ENCODE peak calls at places on chromosomes 1 and 21, in nine cellular contexts. W is left ventricle myocardium inferior; X is iPS DF 19.7; U is activated naive CD8-positive, alpha-beta T cell treated with anti-CD3 and anti-CD28 coated beads, Interleukin-2, amount 50 U/mL, for 16 hours; A is HT1080; J is CD4-positive, alpha-beta T cell; Z is GM10248; R is EL; D is HuH-7.5. Y is an unnamed sample.

GRCh38 chr21:15229390-15229789 is 164.6 kb upstream of the NRIP1 start:
- DNase-seq in U (no peak), A (no peak), J (no peak), Z (no peak), X (no peak), D (no peak), W (no peak), R (no peak), Y (no peak)

GRCh38 chr1:29712801-29713200 is 476.5 kb downstream of the PTPRU start:
- DNase-seq in Z (no peak), A (no peak), J (no peak), U (no peak), X (no peak), W (no peak), D (no peak), R (no peak), Y (no peak)

GRCh38 chr1:47656719-47657685 is 219.2 kb downstream of the FOXD2 start:
- DNase-seq in D (no peak), W (peak; percentile 24), J (no peak), A (peak; percentile 66), U (no peak), X (no peak), R (no peak), Z (no peak), Y (no peak)

GRCh38 chr1:204454476-204454875 is 40.1 kb downstream of the PIK3C2B start:
- DNase-seq in R (no peak), X (no peak), J (no peak), D (no peak), Z (no peak), W (no peak), A (no peak), U (no peak), Y (no peak)

GRCh38 chr1:229093546-229094336 is 177.2 kb upstream of the RAB4A start:
- DNase-seq in X (peak; percentile 93), R (no peak), J (no peak), Z (no peak), U (no peak), D (no peak), W (no peak), A (no peak), Y (no peak)

GRCh38 chr1:77175230-77175844 is 43.9 kb downstream of the PIGK start:
- DNase-seq in X (peak; percentile 12), D (no peak), W (no peak), A (no peak), U (no peak), J (no peak), R (peak; percentile 8), Z (no peak), Y (no peak)

GRCh38 chr1:202860744-202861419 is 28.1 kb downstream of the RABIF start:
- DNase-seq in W (peak; percentile 21), A (peak; percentile 31), J (no peak), Z (peak; percentile 48), D (peak; percentile 65), U (no peak), R (peak; percentile 65), X (peak; percentile 85), Y (peak; percentile 48)

GRCh38 chr1:18948913-18949688 is 7.4 kb downstream of the IFFO2 start:
- DNase-seq in Z (no peak), R (peak; percentile 71), J (no peak), X (no peak), U (no peak), D (peak; percentile 90), A (no peak), W (peak; percentile 53), Y (no peak)

GRCh38 chr1:150150511-150151021 is 850 bp downstream of the PLEKHO1 start:
- DNase-seq in X (no peak), D (no peak), U (no peak), A (no peak), Z (no peak), R (peak; percentile 41), J (peak; percentile 24), W (peak; percentile 40), Y (no peak)